ENCODE peak calls at places on chromosomes 16 and 17, in six cellular contexts. T is naive thymus-derived CD4-positive, alpha-beta T cell; C is GM12878; I is upper lobe of right lung; O is upper lobe of left lung; G is CD4-positive, CD25-positive, alpha-beta regulatory T cell. S is an unnamed sample.

GRCh38 chr16:27400751-27401620 is 988 bp upstream of the IL21R start:
- DNase-seq in T (no peak), I (no peak), C (no peak), O (no peak), G (no peak), S (no peak)

GRCh38 chr16:15757630-15758251 is 99.1 kb downstream of the MYH11 start:
- DNase-seq in G (peak; percentile 55), O (peak; percentile 68), I (no peak), C (no peak), T (no peak), S (peak; percentile 38)

GRCh38 chr17:39920218-39921210 is 2.1 kb upstream of the GSDMB start:
- DNase-seq in I (no peak), T (no peak), O (peak; percentile 60), C (no peak), G (peak; percentile 76), S (no peak)

GRCh38 chr16:23183486-23183862 is 929 bp downstream of the SCNN1G start:
- DNase-seq in G (no peak), O (no peak), T (no peak), C (no peak), I (no peak), S (no peak)

GRCh38 chr16:55700961-55701360 is 45.2 kb downstream of the SLC6A2 start:
- DNase-seq in T (no peak), I (no peak), O (no peak), C (no peak), G (no peak), S (no peak)

GRCh38 chr16:70715113-70715711 is 29.4 kb upstream of the MTSS2 start:
- DNase-seq in G (no peak), I (peak; percentile 82), T (no peak), O (peak; percentile 80), C (no peak), S (no peak)

GRCh38 chr17:33871720-33872535 is 383.2 kb upstream of the CCL2 start:
- DNase-seq in I (no peak), C (no peak), G (no peak), O (no peak), T (no peak), S (no peak)

GRCh38 chr17:38925263-38925995 is at the start of gene LASP1NB:
- DNase-seq in C (no peak), G (peak; percentile 60), T (peak; percentile 54), I (peak; percentile 40), O (no peak), S (peak; percentile 81)

GRCh38 chr17:28796062-28796461 is 46.5 kb downstream of the FAM222B start:
- DNase-seq in T (no peak), G (no peak), C (no peak), O (no peak), I (no peak), S (no peak)

GRCh38 chr17:66172706-66173223 is 19.2 kb downstream of the CEP112 start:
- DNase-seq in G (no peak), I (no peak), T (no peak), C (no peak), O (no peak), S (no peak)

GRCh38 chr17:17836250-17836817 is 452 bp downstream of the SREBF1 start:
- DNase-seq in I (peak; percentile 98), C (peak; percentile 85), T (peak; percentile 99), G (peak; percentile 94), O (peak; percentile 99), S (peak; percentile 91)

GRCh38 chr17:40316571-40317344 is 7.8 kb downstream of the RARA start:
- DNase-seq in O (peak; percentile 87), T (no peak), I (peak; percentile 85), C (no peak), G (no peak), S (no peak)

GRCh38 chr16:88844412-88845118 is 12.2 kb downstream of the GALNS start:
- DNase-seq in O (peak; percentile 47), I (no peak), G (no peak), T (no peak), C (no peak), S (no peak)

GRCh38 chr17:63675607-63676539 is 24.1 kb downstream of the LIMD2 start:
- DNase-seq in I (peak; percentile 83), T (no peak), C (no peak), O (no peak), G (no peak), S (no peak)

GRCh38 chr17:50903604-50904521 is 37.7 kb upstream of the TOB1 start:
- DNase-seq in C (no peak), O (no peak), G (peak; percentile 67), I (no peak), T (no peak), S (no peak)

GRCh38 chr16:90050969-90051368 is 26.2 kb downstream of the PRDM7 start:
- DNase-seq in I (peak; percentile 26), C (no peak), O (no peak), G (no peak), T (no peak), S (no peak)

GRCh38 chr17:33436321-33436720 is 143.2 kb upstream of the ASIC2 start:
- DNase-seq in C (no peak), I (no peak), G (no peak), T (no peak), O (no peak), S (no peak)

GRCh38 chr16:54462151-54462651 is 175.6 kb upstream of the IRX3 start:
- DNase-seq in T (no peak), C (no peak), O (no peak), G (no peak), I (no peak), S (no peak)

GRCh38 chr17:19546289-19547065 is 12.8 kb downstream of the SLC47A1 start:
- DNase-seq in G (peak; percentile 13), I (peak; percentile 73), O (no peak), T (peak; percentile 13), C (no peak), S (no peak)

GRCh38 chr16:1979271-1980025 is 1.8 kb downstream of the NOXO1 start:
- DNase-seq in O (peak; percentile 96), T (no peak), C (no peak), G (peak; percentile 31), I (peak; percentile 95), S (no peak)

GRCh38 chr16:47565454-47565853 is 104.3 kb downstream of the PHKB start:
- DNase-seq in T (no peak), G (peak; percentile 61), C (no peak), O (no peak), I (peak; percentile 68), S (no peak)

GRCh38 chr16:85829266-85829665 is 29.8 kb downstream of the COX4I1 start:
- DNase-seq in G (no peak), O (no peak), T (no peak), I (no peak), C (no peak), S (no peak)

GRCh38 chr16:17304124-17304813 is 166.5 kb downstream of the XYLT1 start:
- DNase-seq in C (no peak), G (no peak), I (no peak), T (no peak), O (no peak), S (no peak)

GRCh38 chr16:83769397-83770008 is 38.3 kb upstream of the HSBP1 start:
- DNase-seq in I (no peak), C (no peak), G (peak; percentile 3), O (no peak), T (no peak), S (peak; percentile 19)

GRCh38 chr16:56547120-56547948 is 17.5 kb upstream of the MT4 start:
- DNase-seq in O (peak; percentile 8), T (no peak), G (peak; percentile 13), I (no peak), C (no peak), S (peak; percentile 4)

GRCh38 chr16:53098526-53099317 is 43.9 kb downstream of the CHD9 start:
- DNase-seq in T (peak; percentile 22), C (peak; percentile 66), I (peak; percentile 86), O (peak; percentile 54), G (peak; percentile 58), S (peak; percentile 56)

GRCh38 chr17:61185385-61185784 is 214.3 kb upstream of the TBX2 start:
- DNase-seq in I (no peak), O (no peak), C (no peak), G (no peak), T (no peak), S (no peak)

GRCh38 chr17:77034677-77035424 is 105.9 kb upstream of the SEC14L1 start:
- DNase-seq in O (no peak), G (no peak), T (no peak), C (no peak), I (no peak), S (no peak)

GRCh38 chr17:83201206-83202001 is 122.0 kb downstream of the METRNL start:
- DNase-seq in C (no peak), G (no peak), T (no peak), I (no peak), O (no peak), S (no peak)

GRCh38 chr16:48885456-48885855 is 275.5 kb upstream of the N4BP1 start:
- DNase-seq in O (peak; percentile 16), C (no peak), T (no peak), G (no peak), I (no peak), S (no peak)

GRCh38 chr17:30961213-30962188 is 9.3 kb upstream of the RNF135 start:
- DNase-seq in C (peak; percentile 76), T (no peak), I (no peak), G (peak; percentile 46), O (no peak), S (no peak)

GRCh38 chr16:19169081-19169639 is 1.1 kb downstream of the SYT17 start:
- DNase-seq in I (no peak), C (no peak), O (peak; percentile 36), G (no peak), T (no peak), S (no peak)

GRCh38 chr16:19166500-19166899 is 1.5 kb upstream of the SYT17 start:
- DNase-seq in G (no peak), O (no peak), C (no peak), I (peak; percentile 67), T (no peak), S (no peak)

GRCh38 chr16:19170043-19170655 is 2.1 kb downstream of the SYT17 start:
- DNase-seq in T (no peak), O (no peak), C (no peak), I (no peak), G (no peak), S (no peak)

GRCh38 chr16:19167710-19168172 is 299 bp upstream of the SYT17 start:
- DNase-seq in G (peak; percentile 28), T (no peak), C (no peak), O (peak; percentile 97), I (peak; percentile 92), S (no peak)

GRCh38 chr16:19168173-19169080 is at the start of gene SYT17:
- DNase-seq in G (no peak), O (peak; percentile 88), C (no peak), T (no peak), I (peak; percentile 82), S (no peak)
- H3K4me3 ChIP-seq in G (no peak within 1 kb of the TSS), O (peak within 1 kb of the TSS; percentile 76), C (peak within 1 kb of the TSS; percentile 21), T (no peak within 1 kb of the TSS), I (peak within 1 kb of the TSS; percentile 66), S (no peak within 1 kb of the TSS)

GRCh38 chr16:31009120-31009519 is 1.3 kb downstream of the STX1B start:
- DNase-seq in T (no peak), I (no peak), C (no peak), O (no peak), G (no peak), S (no peak)
- H3K4me3 ChIP-seq in T (no peak overlapping the region), I (no peak overlapping the region), C (no peak overlapping the region), O (no peak overlapping the region), G (no peak overlapping the region), S (no peak overlapping the region)

GRCh38 chr16:3122926-3123570 is 10.7 kb downstream of the ZNF205 start:
- DNase-seq in T (no peak), I (no peak), O (no peak), C (no peak), G (no peak), S (no peak)
- H3K4me3 ChIP-seq in T (no peak overlapping the region), I (no peak overlapping the region), O (no peak overlapping the region), C (no peak overlapping the region), G (no peak overlapping the region), S (no peak overlapping the region)

GRCh38 chr16:68149596-68149995 is 64.4 kb downstream of the NFATC3 start:
- DNase-seq in O (no peak), G (no peak), I (no peak), T (no peak), C (no peak), S (no peak)
- H3K4me3 ChIP-seq in O (no peak overlapping the region), G (no peak overlapping the region), I (no peak overlapping the region), T (no peak overlapping the region), C (no peak overlapping the region), S (no peak overlapping the region)